ENCODE peak calls at places on chromosomes 12 and 14, in nine cellular contexts. P is mucosa of descending colon, M is GM23338, W is GM10248, L is neural crest cell, Z is chondrocyte, E is K562, H is epithelial cell of proximal tubule, Y is GM06990. D is an unnamed sample.

GRCh38 chr12:131756441-131756840 is 45.6 kb downstream of the SFSWAP start:
- DNase-seq in L (no peak), Y (no peak), W (no peak), P (no peak), H (no peak), M (no peak), E (no peak), Z (no peak), D (no peak)

GRCh38 chr12:28539691-28540323 is 349.6 kb downstream of the CCDC91 start:
- DNase-seq in Y (no peak), M (no peak), H (no peak), Z (no peak), P (no peak), L (no peak), W (no peak), E (no peak), D (no peak)

GRCh38 chr14:103626150-103626850 is 2.7 kb upstream of the KLC1 start:
- DNase-seq in Z (no peak), P (no peak), L (no peak), M (no peak), E (no peak), W (no peak), H (no peak), Y (peak), D (no peak)

GRCh38 chr12:112005419-112006395 is 7.3 kb downstream of the TMEM116 start:
- DNase-seq in E (peak), W (no peak), L (no peak), M (peak), Z (no peak), H (no peak), Y (no peak), P (peak), D (no peak)

GRCh38 chr12:30015661-30016060 is 231.9 kb upstream of the TMTC1 start:
- DNase-seq in Y (no peak), W (no peak), L (no peak), H (no peak), P (no peak), M (no peak), Z (no peak), E (no peak), D (no peak)

GRCh38 chr12:92871121-92871520 is 58.0 kb downstream of the EEA1 start:
- DNase-seq in Z (no peak), M (no peak), L (no peak), P (no peak), Y (no peak), W (peak), H (no peak), E (no peak), D (peak)

GRCh38 chr14:100532154-100532915 is 54.9 kb downstream of the BEGAIN start:
- DNase-seq in W (no peak), M (no peak), Z (peak), P (no peak), H (no peak), E (no peak), L (peak), Y (no peak), D (no peak)

GRCh38 chr12:5043589-5044419 is at the start of gene KCNA5:
- DNase-seq in P (no peak), H (no peak), Z (no peak), M (peak), Y (no peak), L (peak), W (no peak), E (no peak), D (no peak)

GRCh38 chr14:95722525-95723190 is 8.7 kb upstream of the TCL1A start:
- DNase-seq in L (no peak), P (no peak), H (peak), W (no peak), M (no peak), Y (no peak), Z (no peak), E (no peak), D (no peak)

GRCh38 chr12:128820723-128821432 is 2.9 kb downstream of the SLC15A4 start:
- DNase-seq in H (no peak), M (no peak), W (peak), E (no peak), Y (no peak), P (peak), L (no peak), Z (no peak), D (no peak)

GRCh38 chr14:70838076-70838475 is 28.8 kb upstream of the MAP3K9 start:
- DNase-seq in M (no peak), Y (no peak), L (no peak), Z (no peak), W (no peak), H (no peak), E (no peak), P (no peak), D (no peak)

GRCh38 chr14:91154851-91155625 is 41.2 kb downstream of the DGLUCY start:
- DNase-seq in M (no peak), E (peak), P (peak), Y (no peak), W (no peak), H (peak), Z (no peak), L (no peak), D (no peak)

GRCh38 chr12:56542164-56542563 is 20.5 kb downstream of the RBMS2 start:
- DNase-seq in W (no peak), E (no peak), P (no peak), H (no peak), M (no peak), Y (no peak), L (no peak), Z (no peak), D (no peak)

GRCh38 chr12:46603776-46604456 is 221.9 kb downstream of the SLC38A4 start:
- DNase-seq in M (no peak), Y (no peak), L (no peak), H (no peak), W (no peak), P (no peak), E (no peak), Z (no peak), D (no peak)

GRCh38 chr12:11633968-11634367 is 15.5 kb upstream of the ETV6 start:
- DNase-seq in L (no peak), H (no peak), M (no peak), W (no peak), Z (no peak), Y (no peak), P (no peak), E (no peak), D (no peak)

GRCh38 chr14:85853996-85854526 is 324.1 kb downstream of the FLRT2 start:
- DNase-seq in W (no peak), Y (no peak), P (no peak), Z (no peak), E (no peak), M (no peak), L (no peak), H (no peak), D (peak)

GRCh38 chr12:115216300-115216699 is 532.3 kb upstream of the TBX3 start:
- DNase-seq in Z (no peak), M (no peak), H (no peak), E (no peak), P (no peak), Y (no peak), W (no peak), L (no peak), D (no peak)

GRCh38 chr12:802242-802995 is 50.0 kb downstream of the WNK1 start:
- DNase-seq in H (no peak), Z (no peak), E (no peak), L (no peak), Y (no peak), W (no peak), P (no peak), M (no peak), D (no peak)

GRCh38 chr12:54527631-54527929 is 21.8 kb upstream of the PDE1B start:
- DNase-seq in M (peak), Y (no peak), W (no peak), L (no peak), Z (no peak), H (no peak), P (no peak), E (no peak), D (no peak)

GRCh38 chr14:72925815-72926291 is 411 bp upstream of the DCAF4 start:
- DNase-seq in W (no peak), H (no peak), Z (no peak), E (no peak), M (no peak), L (no peak), P (no peak), Y (no peak), D (no peak)

GRCh38 chr12:54259194-54260011 is 20.5 kb downstream of the CBX5 start:
- DNase-seq in P (peak), L (peak), E (peak), Z (no peak), H (peak), M (peak), Y (peak), W (peak), D (peak)

GRCh38 chr12:65681226-65681625 is 143.1 kb upstream of the HMGA2 start:
- DNase-seq in W (no peak), H (no peak), M (no peak), Z (no peak), Y (no peak), E (peak), P (no peak), L (no peak), D (no peak)

GRCh38 chr12:82383930-82384513 is 25.7 kb downstream of the METTL25 start:
- DNase-seq in Z (no peak), P (no peak), Y (no peak), E (no peak), H (peak), M (peak), L (no peak), W (no peak), D (no peak)

GRCh38 chr12:44588651-44589050 is 287.5 kb downstream of the NELL2 start:
- DNase-seq in Y (no peak), E (no peak), M (no peak), Z (no peak), W (no peak), H (no peak), L (no peak), P (no peak), D (no peak)

GRCh38 chr12:117921922-117922777 is 46.6 kb downstream of the KSR2 start:
- DNase-seq in M (no peak), H (no peak), E (no peak), P (no peak), Y (no peak), L (no peak), Z (no peak), W (no peak), D (no peak)

GRCh38 chr12:14934511-14934910 is 3.8 kb downstream of the ERP27 start:
- DNase-seq in P (no peak), Z (no peak), H (no peak), M (no peak), W (no peak), E (no peak), L (no peak), Y (no peak), D (no peak)

GRCh38 chr14:76720382-76720813 is 40.9 kb upstream of the VASH1 start:
- DNase-seq in Y (peak), Z (no peak), L (peak), H (no peak), E (peak), P (peak), W (peak), M (peak), D (no peak)

GRCh38 chr14:21098134-21098891 is at the start of gene ZNF219:
- DNase-seq in Y (no peak), H (no peak), Z (no peak), L (peak), E (peak), W (no peak), P (peak), M (peak), D (no peak)

GRCh38 chr12:109497675-109498074 is 20.2 kb downstream of the UBE3B start:
- DNase-seq in E (peak), Z (no peak), P (no peak), M (no peak), L (no peak), H (no peak), Y (no peak), W (no peak), D (no peak)

GRCh38 chr12:29333178-29333577 is 47.8 kb downstream of the ERGIC2 start:
- DNase-seq in E (no peak), P (no peak), Y (no peak), M (no peak), W (no peak), Z (no peak), L (no peak), H (no peak), D (no peak)

GRCh38 chr12:68958337-68958736 is 25.4 kb upstream of the CPM start:
- DNase-seq in Z (no peak), M (no peak), L (no peak), H (no peak), W (peak), E (no peak), P (no peak), Y (peak), D (no peak)

GRCh38 chr12:132597333-132598283 is 12.8 kb downstream of the LRCOL1 start:
- DNase-seq in E (peak), Z (no peak), L (peak), Y (no peak), P (no peak), M (peak), H (no peak), W (no peak), D (peak)

GRCh38 chr14:35821546-35822411 is 4.4 kb upstream of the BRMS1L start:
- DNase-seq in M (peak), H (no peak), Z (no peak), Y (no peak), E (peak), P (no peak), L (no peak), W (peak), D (no peak)

GRCh38 chr12:92649511-92650227 is 53.1 kb upstream of the PLEKHG7 start:
- DNase-seq in M (peak), E (peak), L (peak), P (no peak), W (peak), Z (no peak), H (no peak), Y (peak), D (peak)

GRCh38 chr12:11661491-11662085 is 12.1 kb downstream of the ETV6 start:
- DNase-seq in E (no peak), M (no peak), L (no peak), Y (no peak), Z (no peak), H (no peak), P (no peak), W (no peak), D (no peak)

GRCh38 chr12:12705833-12706520 is 10.0 kb upstream of the GPR19 start:
- DNase-seq in P (peak), Z (no peak), H (no peak), Y (no peak), E (no peak), M (no peak), W (no peak), L (no peak), D (no peak)

GRCh38 chr14:47040490-47040889 is 388.9 kb upstream of the RPL10L start:
- DNase-seq in H (peak), W (no peak), M (peak), L (no peak), P (no peak), E (no peak), Z (no peak), Y (no peak), D (no peak)

GRCh38 chr14:47039336-47039735 is 387.8 kb upstream of the RPL10L start:
- DNase-seq in W (no peak), P (no peak), L (no peak), Y (no peak), M (no peak), Z (no peak), E (no peak), H (no peak), D (no peak)

GRCh38 chr14:47044841-47045240 is 393.3 kb upstream of the RPL10L start:
- DNase-seq in P (no peak), L (no peak), H (no peak), Y (no peak), Z (no peak), M (peak), W (no peak), E (no peak), D (no peak)
- TF ChIP-seq CTCF in P (no peak), L (no peak), H (peak), Y (no peak), Z (peak), M (peak), W (no peak), E (no peak), D (no peak)

GRCh38 chr12:2877047-2877958 is at the start of the genes FOXM1 and RHNO1:
- DNase-seq in H (no peak), W (peak), P (peak), Y (peak), L (peak), E (peak), Z (peak), M (peak), D (peak)
- TF ChIP-seq CTCF in H (no peak), W (peak), P (no peak), Y (no peak), L (no peak), E (no peak), Z (peak), M (no peak), D (no peak)

GRCh38 chr12:23335593-23335992 is 613.9 kb downstream of the SOX5 start:
- DNase-seq in L (no peak), Y (no peak), H (no peak), Z (no peak), W (no peak), P (no peak), E (no peak), M (no peak), D (no peak)

GRCh38 chr12:23342407-23342806 is 607.1 kb downstream of the SOX5 start:
- DNase-seq in E (no peak), W (no peak), L (no peak), Z (no peak), P (no peak), H (no peak), M (no peak), Y (no peak), D (no peak)

GRCh38 chr12:23337213-23337612 is 612.3 kb downstream of the SOX5 start:
- DNase-seq in M (no peak), P (no peak), Z (no peak), E (no peak), Y (no peak), H (no peak), W (no peak), L (no peak), D (no peak)

DNA sequence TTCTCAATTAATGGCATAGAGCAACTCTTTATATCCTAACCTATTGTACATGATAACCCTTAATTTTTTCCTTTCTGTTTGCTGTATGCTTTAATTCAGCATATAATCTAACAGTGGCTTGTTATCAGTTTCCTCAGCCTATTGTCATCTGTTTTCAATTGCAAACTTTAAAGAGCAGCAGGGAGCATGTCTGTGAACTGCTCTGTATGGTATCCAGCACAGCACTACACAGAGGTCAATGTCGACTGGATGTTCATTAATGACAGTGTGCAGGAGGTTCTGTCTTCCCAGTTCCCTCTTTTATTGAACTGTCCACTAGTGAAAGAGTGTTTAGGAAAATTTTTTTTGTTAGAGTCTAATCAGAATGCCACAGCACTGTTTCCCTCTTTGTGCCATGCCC is 609.1 kb downstream of the SOX5 start:
- DNase-seq in E (no peak), L (no peak), Z (no peak), P (no peak), Y (no peak), H (no peak), W (no peak), M (no peak), D (no peak)
- TF ChIP-seq CTCF in E (no peak), L (no peak), Z (no peak), P (no peak), Y (no peak), H (no peak), W (no peak), M (no peak), D (no peak)

GRCh38 chr14:42475289-42475688 is 868.6 kb downstream of the LRFN5 start:
- DNase-seq in L (no peak), Z (no peak), Y (no peak), W (no peak), P (no peak), E (no peak), H (no peak), M (peak), D (no peak)
- TF ChIP-seq CTCF in L (no peak), Z (no peak), Y (no peak), W (no peak), P (no peak), E (no peak), H (no peak), M (no peak), D (no peak)

DNA sequence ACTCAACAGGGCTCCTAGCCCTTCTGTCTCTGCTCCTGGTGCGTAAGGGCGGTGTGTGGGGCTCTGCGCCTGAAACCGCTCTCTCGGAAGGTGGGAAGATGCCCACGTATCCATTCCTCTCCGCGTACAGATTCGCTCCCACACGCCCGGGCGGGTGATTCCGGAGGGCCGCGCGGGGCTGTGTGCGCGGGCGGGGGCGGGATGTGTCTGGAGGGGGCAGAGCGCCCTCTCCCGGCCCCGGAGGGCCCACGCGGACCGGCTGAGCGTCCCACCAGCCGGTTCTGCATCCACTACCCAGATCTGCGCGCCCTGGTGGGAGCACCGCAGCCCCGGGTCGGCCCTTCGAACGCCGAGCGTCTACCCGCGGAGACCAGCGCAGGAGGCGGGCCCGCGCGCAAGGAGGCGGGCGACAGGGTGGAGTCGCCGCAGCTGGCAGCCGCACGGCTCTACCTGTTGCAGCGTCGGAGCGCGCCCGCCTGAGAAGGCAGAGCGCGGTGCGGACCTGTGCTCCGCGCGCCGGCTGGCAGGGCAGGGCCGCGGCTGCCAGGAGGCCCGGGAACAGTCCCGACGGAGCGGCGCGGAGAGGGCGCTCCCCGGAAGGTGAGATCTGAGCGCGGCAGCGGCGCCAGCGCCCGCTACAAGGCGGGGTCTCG is 1.4 kb upstream of the KCNK13 start:
- DNase-seq in H (no peak), M (peak), E (peak), P (peak), Y (peak), W (peak), L (peak), Z (no peak), D (no peak)
- TF ChIP-seq CTCF in H (peak), M (peak), E (peak), P (no peak), Y (peak), W (peak), L (peak), Z (peak), D (peak)